ENCODE peak calls at places on chromosome X, in four cellular contexts. J is A549, R is neural progenitor cell, N is GM23248. L is an unnamed sample.
A peak's percentile ranks its signal among the peaks of the same experiment; 100 is the strongest.

GRCh38 chrX:29065477-29065876 is 478.2 kb downstream of the IL1RAPL1 start:
- DNase-seq in J (no peak), N (no peak), R (no peak), L (no peak)

GRCh38 chrX:9197231-9197630 is 163.3 kb upstream of the FAM9B start:
- DNase-seq in J (no peak), R (no peak), N (peak; percentile 45), L (no peak)

GRCh38 chrX:137565921-137566745 is at the start of gene ZIC3:
- DNase-seq in R (peak; percentile 88), J (no peak), N (peak; percentile 35), L (no peak)

GRCh38 chrX:636971-637659 is 6.5 kb downstream of the SHOX start:
- DNase-seq in J (no peak), R (peak; percentile 48), N (no peak), L (no peak)

GRCh38 chrX:118552501-118552900 is 56.9 kb downstream of the DOCK11 start:
- DNase-seq in R (no peak), J (peak; percentile 10), N (peak; percentile 92), L (peak; percentile 25)

GRCh38 chrX:4484266-4484665 is 770.8 kb upstream of the PRKX start:
- DNase-seq in R (no peak), J (no peak), N (no peak), L (no peak)

GRCh38 chrX:38860106-38861013 is 59.1 kb downstream of the MID1IP1 start:
- DNase-seq in J (no peak), N (no peak), R (no peak), L (no peak)

GRCh38 chrX:34642849-34643248 is 14.2 kb downstream of the TMEM47 start:
- DNase-seq in J (no peak), R (no peak), N (no peak), L (no peak)

GRCh38 chrX:151871244-151871643 is 41.4 kb upstream of the MAGEA4 start:
- DNase-seq in N (peak; percentile 90), J (peak; percentile 50), R (no peak), L (no peak)

GRCh38 chrX:13074297-13075262 is 30.2 kb upstream of the FAM9C start:
- DNase-seq in R (no peak), N (no peak), J (no peak), L (no peak)

GRCh38 chrX:48515842-48516241 is 5.8 kb upstream of the EBP start:
- DNase-seq in N (no peak), J (no peak), R (no peak), L (no peak)

GRCh38 chrX:140504371-140505324 is at the start of gene SOX3:
- DNase-seq in N (no peak), J (no peak), R (peak; percentile 85), L (no peak)

GRCh38 chrX:95754411-95754810 is 930.2 kb upstream of the DIAPH2 start:
- DNase-seq in J (no peak), R (no peak), N (no peak), L (no peak)

GRCh38 chrX:118571829-118572228 is 76.2 kb downstream of the DOCK11 start:
- DNase-seq in N (peak; percentile 5), R (no peak), J (no peak), L (no peak)

GRCh38 chrX:71493111-71493613 is 39.7 kb upstream of the OGT start:
- DNase-seq in R (no peak), J (no peak), N (peak; percentile 13), L (no peak)

GRCh38 chrX:1151378-1152077 is 60.9 kb downstream of the CRLF2 start:
- DNase-seq in R (no peak), J (no peak), N (no peak), L (no peak)

GRCh38 chrX:9183481-9183880 is 149.6 kb upstream of the FAM9B start:
- DNase-seq in N (no peak), J (no peak), R (no peak), L (no peak)

GRCh38 chrX:42752730-42753129 is 25.2 kb downstream of the PPP1R2C start:
- DNase-seq in J (no peak), N (no peak), R (peak; percentile 11), L (no peak)

GRCh38 chrX:43822015-43822414 is 60.2 kb downstream of the MAOB start:
- DNase-seq in N (peak; percentile 45), J (no peak), R (no peak), L (no peak)

GRCh38 chrX:40272786-40273185 is 175.0 kb upstream of the BCOR start:
- DNase-seq in J (no peak), R (no peak), N (no peak), L (no peak)

GRCh38 chrX:102154218-102154860 is 1.4 kb downstream of the BEX5 start:
- DNase-seq in R (peak; percentile 31), J (no peak), N (no peak), L (no peak)

GRCh38 chrX:102154900-102155805 is 624 bp downstream of the BEX5 start:
- DNase-seq in N (peak; percentile 8), J (no peak), R (peak; percentile 1), L (no peak)

DNA sequence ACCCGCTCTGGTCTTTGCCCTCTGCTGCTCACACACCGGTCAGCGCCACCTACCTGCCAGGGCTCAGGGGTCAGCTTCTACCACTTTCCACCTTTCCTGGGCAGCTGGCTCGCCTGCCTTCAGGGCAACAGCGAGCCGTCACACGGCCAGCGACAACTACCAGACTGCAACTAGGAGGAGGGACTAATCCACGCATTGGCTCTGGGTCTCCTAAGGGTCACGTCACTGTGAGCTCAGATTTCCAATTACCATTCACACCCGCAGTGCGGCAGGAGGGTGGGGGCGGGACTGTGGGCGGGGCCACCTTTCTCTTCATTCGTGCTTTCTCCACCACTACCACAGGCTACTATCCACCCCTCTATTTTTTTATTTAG is at the start of gene BEX5:
- DNase-seq in J (no peak), R (peak; percentile 54), N (peak; percentile 54), L (no peak)
- H3K4me2 ChIP-seq in J (no peak within 1 kb of the TSS), R (peak within 1 kb of the TSS; percentile 49), N (no peak within 1 kb of the TSS), L (peak within 1 kb of the TSS; percentile 61)

GRCh38 chrX:23803931-23804381 is 21.0 kb downstream of the SAT1 start:
- DNase-seq in N (peak; percentile 73), J (peak; percentile 70), R (no peak), L (no peak)
- H3K4me2 ChIP-seq in N (peak overlapping the region; percentile 44), J (peak overlapping the region; percentile 72), R (no peak overlapping the region), L (peak overlapping the region; percentile 79)

DNA sequence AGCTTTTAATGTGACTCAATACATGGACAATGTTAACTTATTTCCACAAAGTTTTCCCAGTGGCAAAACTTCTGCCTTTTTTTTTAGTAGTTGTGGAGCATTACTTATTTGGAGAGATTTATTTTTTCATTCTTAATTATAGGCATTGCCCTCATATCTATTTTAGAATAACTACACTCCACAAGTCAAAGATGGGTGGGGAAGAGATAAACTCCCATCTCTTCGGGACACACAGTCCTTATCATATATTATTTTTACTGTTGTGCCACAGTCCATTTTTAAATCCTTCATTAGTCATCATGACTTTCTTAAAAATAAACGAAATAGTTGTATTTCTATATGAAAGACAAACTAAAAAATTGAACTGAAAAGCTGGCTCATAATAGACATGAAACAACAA is 1.2 kb downstream of the DMD start:
- DNase-seq in N (no peak), J (no peak), R (no peak), L (no peak)
- H3K4me2 ChIP-seq in N (no peak overlapping the region), J (no peak overlapping the region), R (no peak overlapping the region), L (no peak overlapping the region)

GRCh38 chrX:56788229-56788628 is 59.2 kb downstream of the NBDY start:
- DNase-seq in N (no peak), J (no peak), R (no peak), L (no peak)
- H3K4me2 ChIP-seq in N (no peak overlapping the region), J (no peak overlapping the region), R (no peak overlapping the region), L (no peak overlapping the region)

DNA sequence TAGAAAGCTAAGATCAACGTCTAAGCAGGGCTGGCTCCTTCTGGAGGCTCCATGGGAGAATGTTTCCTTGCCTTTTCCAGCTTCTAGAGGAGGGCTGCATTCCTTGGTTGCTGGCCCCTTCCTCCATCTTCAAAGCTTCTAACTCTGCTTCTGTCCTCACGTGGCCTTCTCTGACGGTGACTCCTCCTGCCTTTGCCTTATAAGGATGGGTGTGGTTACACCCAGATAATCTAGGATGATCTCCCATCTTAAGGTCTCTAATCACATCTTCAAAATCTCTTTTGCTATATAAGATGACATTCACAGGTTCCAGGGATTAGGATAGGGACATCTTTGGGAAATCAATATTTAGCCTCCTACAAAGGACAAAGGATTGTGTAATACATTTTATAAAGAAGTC is 1.6 kb downstream of the CCNQ start:
- DNase-seq in R (no peak), N (no peak), J (no peak), L (no peak)
- H3K4me2 ChIP-seq in R (no peak overlapping the region), N (peak overlapping the region; percentile 71), J (peak overlapping the region; percentile 92), L (no peak overlapping the region)

GRCh38 chrX:103361798-103362197 is 5.5 kb downstream of the TCEAL9 start:
- DNase-seq in J (no peak), N (peak; percentile 15), R (no peak), L (no peak)

GRCh38 chrX:103360092-103360491 is 3.8 kb downstream of the TCEAL9 start:
- DNase-seq in R (no peak), J (no peak), N (no peak), L (no peak)

GRCh38 chrX:103360916-103361315 is 4.6 kb downstream of the TCEAL9 start:
- DNase-seq in N (no peak), J (no peak), R (no peak), L (no peak)

GRCh38 chrX:103363046-103363445 is 6.7 kb downstream of the TCEAL9 start:
- DNase-seq in N (no peak), R (no peak), J (no peak), L (no peak)

DNA sequence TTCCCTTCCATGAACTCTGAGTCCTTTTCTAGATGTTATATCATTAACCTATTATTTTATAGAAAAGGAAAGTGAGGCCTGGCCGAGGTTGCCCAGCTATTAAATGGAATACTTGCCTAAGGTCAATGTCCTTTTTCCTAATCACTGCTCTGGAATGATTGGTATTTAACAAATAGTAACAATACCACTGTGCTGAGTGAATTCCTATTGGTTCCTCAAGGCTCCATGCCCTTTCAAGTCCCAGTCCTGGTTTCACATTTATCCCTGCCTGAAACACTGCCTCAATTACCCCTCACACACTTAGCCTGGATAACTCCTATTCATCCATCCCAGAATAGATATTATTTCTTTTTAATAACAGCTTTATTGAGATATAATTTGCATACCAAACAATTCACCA is 6.2 kb downstream of the TCEAL9 start:
- DNase-seq in N (peak; percentile 49), J (peak; percentile 27), R (no peak), L (no peak)
- H3K4me2 ChIP-seq in N (peak overlapping the region; percentile 65), J (peak overlapping the region; percentile 68), R (no peak overlapping the region), L (no peak overlapping the region)

GRCh38 chrX:150615356-150615755 is 46.9 kb downstream of the MTM1 start:
- DNase-seq in J (no peak), R (no peak), N (no peak), L (no peak)
- H3K4me2 ChIP-seq in J (no peak overlapping the region), R (no peak overlapping the region), N (no peak overlapping the region), L (no peak overlapping the region)

DNA sequence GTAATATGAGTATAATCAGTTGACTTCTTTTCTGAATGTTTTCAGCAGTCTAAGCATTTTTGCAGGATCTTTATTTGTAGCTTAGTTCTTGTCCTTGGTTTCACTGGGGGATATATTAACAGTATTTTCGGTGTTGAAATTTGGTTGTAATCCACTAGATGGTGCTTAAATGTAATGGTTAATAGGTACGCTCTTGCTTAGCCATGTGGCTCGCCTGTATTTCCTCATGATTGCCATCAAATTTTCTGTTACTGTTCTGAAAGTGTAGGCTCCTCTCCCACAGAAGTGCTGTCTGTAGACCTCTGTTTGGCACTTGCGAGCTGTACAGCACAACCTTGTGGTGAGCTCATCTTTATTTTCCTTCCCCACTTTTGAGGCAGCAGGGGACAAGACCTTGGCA is 3.9 kb upstream of the FAAH2 start:
- DNase-seq in J (no peak), N (no peak), R (no peak), L (no peak)
- H3K4me2 ChIP-seq in J (no peak overlapping the region), N (no peak overlapping the region), R (no peak overlapping the region), L (no peak overlapping the region)